ENCODE peak calls at places on chromosomes 12 and 14, in seven cellular contexts. One of them, this sample, is unnamed.

GRCh38 chr12:131057722-131058515 is 104.2 kb downstream of the ADGRD1 start:
- DNase-seq in coronary artery: peak; percentile 40
- DNase-seq in NCI-H1694 treated with DMSO at 0.1 percent for 48 hours: no peak
- DNase-seq in fibroblast of villous mesenchyme: no peak
- DNase-seq in mucosa of descending colon: no peak
- DNase-seq in AG08396: no peak
- DNase-seq in MV-4-11: no peak
- DNase-seq in this sample: no peak

GRCh38 chr14:66624319-66624937 is 116.5 kb downstream of the GPHN start:
- DNase-seq in coronary artery: no peak
- DNase-seq in NCI-H1694 treated with DMSO at 0.1 percent for 48 hours: peak; percentile 44
- DNase-seq in fibroblast of villous mesenchyme: peak; percentile 65
- DNase-seq in mucosa of descending colon: no peak
- DNase-seq in AG08396: peak; percentile 63
- DNase-seq in MV-4-11: peak; percentile 38
- DNase-seq in this sample: peak; percentile 14

GRCh38 chr12:115506822-115507629 is 770.5 kb downstream of the MED13L start:
- DNase-seq in coronary artery: no peak
- DNase-seq in NCI-H1694 treated with DMSO at 0.1 percent for 48 hours: no peak
- DNase-seq in fibroblast of villous mesenchyme: no peak
- DNase-seq in mucosa of descending colon: no peak
- DNase-seq in AG08396: no peak
- DNase-seq in MV-4-11: no peak
- DNase-seq in this sample: peak; percentile 12

GRCh38 chr14:73752297-73752992 is 38.3 kb upstream of the PNMA1 start:
- DNase-seq in coronary artery: no peak
- DNase-seq in NCI-H1694 treated with DMSO at 0.1 percent for 48 hours: peak; percentile 54
- DNase-seq in fibroblast of villous mesenchyme: peak; percentile 58
- DNase-seq in mucosa of descending colon: peak; percentile 87
- DNase-seq in AG08396: peak; percentile 71
- DNase-seq in MV-4-11: no peak
- DNase-seq in this sample: peak; percentile 94

GRCh38 chr12:109927622-109928021 is 27.5 kb downstream of the TCHP start:
- DNase-seq in coronary artery: no peak
- DNase-seq in NCI-H1694 treated with DMSO at 0.1 percent for 48 hours: no peak
- DNase-seq in fibroblast of villous mesenchyme: peak; percentile 33
- DNase-seq in mucosa of descending colon: no peak
- DNase-seq in AG08396: peak; percentile 74
- DNase-seq in MV-4-11: no peak
- DNase-seq in this sample: peak; percentile 34

GRCh38 chr14:95255487-95255886 is 64.2 kb downstream of the CLMN start:
- DNase-seq in coronary artery: peak; percentile 40
- DNase-seq in NCI-H1694 treated with DMSO at 0.1 percent for 48 hours: no peak
- DNase-seq in fibroblast of villous mesenchyme: no peak
- DNase-seq in mucosa of descending colon: peak; percentile 88
- DNase-seq in AG08396: no peak
- DNase-seq in MV-4-11: peak; percentile 90
- DNase-seq in this sample: no peak

GRCh38 chr14:61616524-61617185 is 78.7 kb upstream of the HIF1A start:
- DNase-seq in coronary artery: no peak
- DNase-seq in NCI-H1694 treated with DMSO at 0.1 percent for 48 hours: no peak
- DNase-seq in fibroblast of villous mesenchyme: peak; percentile 82
- DNase-seq in mucosa of descending colon: no peak
- DNase-seq in AG08396: no peak
- DNase-seq in MV-4-11: no peak
- DNase-seq in this sample: peak; percentile 19

GRCh38 chr14:82313889-82314288 is 780.2 kb upstream of the SEL1L start:
- DNase-seq in coronary artery: no peak
- DNase-seq in NCI-H1694 treated with DMSO at 0.1 percent for 48 hours: no peak
- DNase-seq in fibroblast of villous mesenchyme: no peak
- DNase-seq in mucosa of descending colon: no peak
- DNase-seq in AG08396: no peak
- DNase-seq in MV-4-11: no peak
- DNase-seq in this sample: no peak

GRCh38 chr14:25044299-25044698 is 5.6 kb downstream of the STXBP6 start:
- DNase-seq in coronary artery: no peak
- DNase-seq in NCI-H1694 treated with DMSO at 0.1 percent for 48 hours: no peak
- DNase-seq in fibroblast of villous mesenchyme: no peak
- DNase-seq in mucosa of descending colon: no peak
- DNase-seq in AG08396: no peak
- DNase-seq in MV-4-11: no peak
- DNase-seq in this sample: no peak

GRCh38 chr14:52086755-52087154 is 17.9 kb upstream of the NID2 start:
- DNase-seq in coronary artery: no peak
- DNase-seq in NCI-H1694 treated with DMSO at 0.1 percent for 48 hours: no peak
- DNase-seq in fibroblast of villous mesenchyme: peak; percentile 99
- DNase-seq in mucosa of descending colon: no peak
- DNase-seq in AG08396: no peak
- DNase-seq in MV-4-11: no peak
- DNase-seq in this sample: no peak

GRCh38 chr14:77531071-77531470 is 32.5 kb upstream of the ISM2 start:
- DNase-seq in coronary artery: no peak
- DNase-seq in NCI-H1694 treated with DMSO at 0.1 percent for 48 hours: no peak
- DNase-seq in fibroblast of villous mesenchyme: no peak
- DNase-seq in mucosa of descending colon: no peak
- DNase-seq in AG08396: no peak
- DNase-seq in MV-4-11: no peak
- DNase-seq in this sample: no peak

GRCh38 chr12:71010143-71010479 is 89.6 kb upstream of the PTPRR start:
- DNase-seq in coronary artery: no peak
- DNase-seq in NCI-H1694 treated with DMSO at 0.1 percent for 48 hours: no peak
- DNase-seq in fibroblast of villous mesenchyme: no peak
- DNase-seq in mucosa of descending colon: no peak
- DNase-seq in AG08396: no peak
- DNase-seq in MV-4-11: no peak
- DNase-seq in this sample: peak; percentile 48

GRCh38 chr12:53052419-53053222 is 2.8 kb downstream of the TNS2 start:
- DNase-seq in coronary artery: peak; percentile 94
- DNase-seq in NCI-H1694 treated with DMSO at 0.1 percent for 48 hours: no peak
- DNase-seq in fibroblast of villous mesenchyme: peak; percentile 86
- DNase-seq in mucosa of descending colon: peak; percentile 93
- DNase-seq in AG08396: peak; percentile 80
- DNase-seq in MV-4-11: no peak
- DNase-seq in this sample: peak; percentile 85

GRCh38 chr12:11765817-11766794 is 116.6 kb downstream of the ETV6 start:
- DNase-seq in coronary artery: no peak
- DNase-seq in NCI-H1694 treated with DMSO at 0.1 percent for 48 hours: no peak
- DNase-seq in fibroblast of villous mesenchyme: peak; percentile 56
- DNase-seq in mucosa of descending colon: peak; percentile 47
- DNase-seq in AG08396: peak; percentile 32
- DNase-seq in MV-4-11: peak; percentile 96
- DNase-seq in this sample: no peak

GRCh38 chr12:126667340-126667739 is 1599.6 kb upstream of the TMEM132C start:
- DNase-seq in coronary artery: no peak
- DNase-seq in NCI-H1694 treated with DMSO at 0.1 percent for 48 hours: no peak
- DNase-seq in fibroblast of villous mesenchyme: peak; percentile 65
- DNase-seq in mucosa of descending colon: no peak
- DNase-seq in AG08396: no peak
- DNase-seq in MV-4-11: no peak
- DNase-seq in this sample: peak; percentile 81

GRCh38 chr14:100103261-100104005 is 38.2 kb downstream of the EVL start:
- DNase-seq in coronary artery: no peak
- DNase-seq in NCI-H1694 treated with DMSO at 0.1 percent for 48 hours: peak; percentile 47
- DNase-seq in fibroblast of villous mesenchyme: peak; percentile 69
- DNase-seq in mucosa of descending colon: no peak
- DNase-seq in AG08396: no peak
- DNase-seq in MV-4-11: no peak
- DNase-seq in this sample: peak; percentile 6

GRCh38 chr12:114902665-114903393 is 218.9 kb upstream of the TBX3 start:
- DNase-seq in coronary artery: no peak
- DNase-seq in NCI-H1694 treated with DMSO at 0.1 percent for 48 hours: no peak
- DNase-seq in fibroblast of villous mesenchyme: peak; percentile 47
- DNase-seq in mucosa of descending colon: no peak
- DNase-seq in AG08396: peak; percentile 67
- DNase-seq in MV-4-11: no peak
- DNase-seq in this sample: peak; percentile 15

GRCh38 chr14:64610049-64610746 is 60.4 kb downstream of the PPP1R36 start:
- DNase-seq in coronary artery: no peak
- DNase-seq in NCI-H1694 treated with DMSO at 0.1 percent for 48 hours: no peak
- DNase-seq in fibroblast of villous mesenchyme: no peak
- DNase-seq in mucosa of descending colon: no peak
- DNase-seq in AG08396: no peak
- DNase-seq in MV-4-11: no peak
- DNase-seq in this sample: no peak

GRCh38 chr12:109720152-109720855 is 6.7 kb downstream of the FAM222A start:
- DNase-seq in coronary artery: no peak
- DNase-seq in NCI-H1694 treated with DMSO at 0.1 percent for 48 hours: no peak
- DNase-seq in fibroblast of villous mesenchyme: no peak
- DNase-seq in mucosa of descending colon: no peak
- DNase-seq in AG08396: no peak
- DNase-seq in MV-4-11: no peak
- DNase-seq in this sample: no peak

GRCh38 chr12:59834659-59835474 is 239.0 kb downstream of the SLC16A7 start:
- DNase-seq in coronary artery: no peak
- DNase-seq in NCI-H1694 treated with DMSO at 0.1 percent for 48 hours: no peak
- DNase-seq in fibroblast of villous mesenchyme: peak; percentile 47
- DNase-seq in mucosa of descending colon: no peak
- DNase-seq in AG08396: peak; percentile 11
- DNase-seq in MV-4-11: peak; percentile 2
- DNase-seq in this sample: no peak

GRCh38 chr12:131066207-131066885 is 112.6 kb downstream of the ADGRD1 start:
- DNase-seq in coronary artery: peak; percentile 70
- DNase-seq in NCI-H1694 treated with DMSO at 0.1 percent for 48 hours: no peak
- DNase-seq in fibroblast of villous mesenchyme: no peak
- DNase-seq in mucosa of descending colon: no peak
- DNase-seq in AG08396: no peak
- DNase-seq in MV-4-11: no peak
- DNase-seq in this sample: no peak

GRCh38 chr12:108833355-108833733 is 24.0 kb downstream of the SSH1 start:
- DNase-seq in coronary artery: peak; percentile 89
- DNase-seq in NCI-H1694 treated with DMSO at 0.1 percent for 48 hours: no peak
- DNase-seq in fibroblast of villous mesenchyme: peak; percentile 77
- DNase-seq in mucosa of descending colon: no peak
- DNase-seq in AG08396: peak; percentile 74
- DNase-seq in MV-4-11: no peak
- DNase-seq in this sample: peak; percentile 92

GRCh38 chr12:82412246-82412645 is 53.9 kb downstream of the METTL25 start:
- DNase-seq in coronary artery: no peak
- DNase-seq in NCI-H1694 treated with DMSO at 0.1 percent for 48 hours: no peak
- DNase-seq in fibroblast of villous mesenchyme: no peak
- DNase-seq in mucosa of descending colon: no peak
- DNase-seq in AG08396: no peak
- DNase-seq in MV-4-11: no peak
- DNase-seq in this sample: no peak

GRCh38 chr12:132219323-132219722 is 75.1 kb downstream of the NOC4L start:
- DNase-seq in coronary artery: no peak
- DNase-seq in NCI-H1694 treated with DMSO at 0.1 percent for 48 hours: no peak
- DNase-seq in fibroblast of villous mesenchyme: no peak
- DNase-seq in mucosa of descending colon: peak; percentile 40
- DNase-seq in AG08396: no peak
- DNase-seq in MV-4-11: no peak
- DNase-seq in this sample: no peak

GRCh38 chr14:22887990-22888378 is 5.0 kb downstream of the REM2 start:
- DNase-seq in coronary artery: no peak
- DNase-seq in NCI-H1694 treated with DMSO at 0.1 percent for 48 hours: peak; percentile 81
- DNase-seq in fibroblast of villous mesenchyme: no peak
- DNase-seq in mucosa of descending colon: peak; percentile 74
- DNase-seq in AG08396: no peak
- DNase-seq in MV-4-11: no peak
- DNase-seq in this sample: no peak

GRCh38 chr12:52496590-52497071 is 3.6 kb upstream of the KRT6A start:
- DNase-seq in coronary artery: peak; percentile 72
- DNase-seq in NCI-H1694 treated with DMSO at 0.1 percent for 48 hours: no peak
- DNase-seq in fibroblast of villous mesenchyme: peak; percentile 51
- DNase-seq in mucosa of descending colon: no peak
- DNase-seq in AG08396: peak; percentile 32
- DNase-seq in MV-4-11: no peak
- DNase-seq in this sample: peak; percentile 84

GRCh38 chr14:65536781-65537423 is 124.4 kb downstream of the FUT8 start:
- DNase-seq in coronary artery: no peak
- DNase-seq in NCI-H1694 treated with DMSO at 0.1 percent for 48 hours: no peak
- DNase-seq in fibroblast of villous mesenchyme: no peak
- DNase-seq in mucosa of descending colon: no peak
- DNase-seq in AG08396: no peak
- DNase-seq in MV-4-11: no peak
- DNase-seq in this sample: no peak